ENCODE peak calls at places on chromosomes 12 and 14, in four cellular contexts. A is H1, C is breast epithelium, J is stomach. X is an unnamed sample.

GRCh38 chr14:93037354-93037753 is 78.4 kb downstream of the ITPK1 start:
- DNase-seq in A (no peak), C (no peak), J (no peak), X (peak; percentile 70)

GRCh38 chr12:58731096-58731495 is 189.2 kb downstream of the LRIG3 start:
- DNase-seq in A (no peak), C (no peak), J (no peak), X (no peak)

GRCh38 chr12:108129017-108129812 is at the start of gene WSCD2:
- DNase-seq in A (peak; percentile 85), C (no peak), J (peak; percentile 40), X (no peak)

GRCh38 chr12:118271199-118271598 is 101.5 kb downstream of the TAOK3 start:
- DNase-seq in A (no peak), C (no peak), J (no peak), X (no peak)

GRCh38 chr12:27550653-27550975 is 26.6 kb downstream of the PPFIBP1 start:
- DNase-seq in A (no peak), C (no peak), J (no peak), X (no peak)

GRCh38 chr12:10363922-10364838 is 25.7 kb downstream of the KLRK1 start:
- DNase-seq in A (no peak), C (no peak), J (peak; percentile 40), X (peak; percentile 82)

GRCh38 chr14:28754209-28754985 is 12.2 kb upstream of the FOXG1 start:
- DNase-seq in A (no peak), C (no peak), J (no peak), X (no peak)

GRCh38 chr12:95942106-95942531 is 295 bp downstream of the CCDC38 start:
- DNase-seq in A (no peak), C (no peak), J (no peak), X (no peak)

GRCh38 chr12:2341871-2342270 is 289.1 kb downstream of the CACNA1C start:
- DNase-seq in A (no peak), C (no peak), J (no peak), X (no peak)

GRCh38 chr12:109802828-109803227 is 30.4 kb downstream of the TRPV4 start:
- DNase-seq in A (no peak), C (no peak), J (no peak), X (no peak)

GRCh38 chr12:51923506-51924365 is 16.4 kb downstream of the ACVRL1 start:
- DNase-seq in A (peak; percentile 93), C (no peak), J (peak; percentile 61), X (peak; percentile 92)
- TF ChIP-seq POLR2AphosphoS5 in A (no peak), C (peak; percentile 21), J (no peak), X (peak; percentile 79)

GRCh38 chr12:132803883-132804282 is 24.8 kb downstream of the GOLGA3 start:
- DNase-seq in A (no peak), C (peak; percentile 61), J (no peak), X (no peak)
- TF ChIP-seq POLR2AphosphoS5 in A (no peak), C (no peak), J (no peak), X (no peak)

DNA sequence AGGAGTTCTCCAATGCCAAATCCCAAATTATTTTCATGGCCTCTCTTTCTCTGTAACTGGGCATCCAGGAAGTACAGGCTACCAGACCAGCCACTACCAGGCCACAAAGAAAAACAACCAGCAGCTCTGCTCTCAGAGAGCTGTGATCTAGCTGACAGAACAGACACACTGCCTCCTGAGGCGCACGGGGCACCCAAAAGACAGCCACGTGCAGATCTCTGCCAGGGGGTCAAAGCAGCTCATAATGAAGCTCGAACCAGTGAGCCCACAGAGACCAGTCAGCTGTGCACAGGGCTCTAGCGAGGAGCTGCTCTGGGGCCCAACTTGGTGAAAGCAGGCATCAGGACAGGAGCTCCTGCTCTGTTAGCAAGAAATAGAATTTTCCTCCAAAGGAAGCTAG is 30.4 kb downstream of the ACTN1 start:
- DNase-seq in A (no peak), C (no peak), J (no peak), X (peak; percentile 15)
- TF ChIP-seq POLR2AphosphoS5 in A (no peak), C (no peak), J (no peak), X (no peak)

GRCh38 chr14:100440758-100441203 is 117.6 kb downstream of the SLC25A47 start:
- DNase-seq in A (no peak), C (no peak), J (no peak), X (no peak)
- TF ChIP-seq POLR2AphosphoS5 in A (no peak), C (no peak), J (no peak), X (no peak)

GRCh38 chr14:52044791-52045522 is 23.9 kb downstream of the NID2 start:
- DNase-seq in A (no peak), C (no peak), J (no peak), X (no peak)
- TF ChIP-seq POLR2AphosphoS5 in A (no peak), C (no peak), J (peak; percentile 76), X (no peak)

GRCh38 chr14:31992051-31992450 is 85.1 kb upstream of the ARHGAP5 start:
- DNase-seq in A (no peak), C (no peak), J (no peak), X (no peak)
- TF ChIP-seq POLR2AphosphoS5 in A (no peak), C (no peak), J (no peak), X (no peak)

DNA sequence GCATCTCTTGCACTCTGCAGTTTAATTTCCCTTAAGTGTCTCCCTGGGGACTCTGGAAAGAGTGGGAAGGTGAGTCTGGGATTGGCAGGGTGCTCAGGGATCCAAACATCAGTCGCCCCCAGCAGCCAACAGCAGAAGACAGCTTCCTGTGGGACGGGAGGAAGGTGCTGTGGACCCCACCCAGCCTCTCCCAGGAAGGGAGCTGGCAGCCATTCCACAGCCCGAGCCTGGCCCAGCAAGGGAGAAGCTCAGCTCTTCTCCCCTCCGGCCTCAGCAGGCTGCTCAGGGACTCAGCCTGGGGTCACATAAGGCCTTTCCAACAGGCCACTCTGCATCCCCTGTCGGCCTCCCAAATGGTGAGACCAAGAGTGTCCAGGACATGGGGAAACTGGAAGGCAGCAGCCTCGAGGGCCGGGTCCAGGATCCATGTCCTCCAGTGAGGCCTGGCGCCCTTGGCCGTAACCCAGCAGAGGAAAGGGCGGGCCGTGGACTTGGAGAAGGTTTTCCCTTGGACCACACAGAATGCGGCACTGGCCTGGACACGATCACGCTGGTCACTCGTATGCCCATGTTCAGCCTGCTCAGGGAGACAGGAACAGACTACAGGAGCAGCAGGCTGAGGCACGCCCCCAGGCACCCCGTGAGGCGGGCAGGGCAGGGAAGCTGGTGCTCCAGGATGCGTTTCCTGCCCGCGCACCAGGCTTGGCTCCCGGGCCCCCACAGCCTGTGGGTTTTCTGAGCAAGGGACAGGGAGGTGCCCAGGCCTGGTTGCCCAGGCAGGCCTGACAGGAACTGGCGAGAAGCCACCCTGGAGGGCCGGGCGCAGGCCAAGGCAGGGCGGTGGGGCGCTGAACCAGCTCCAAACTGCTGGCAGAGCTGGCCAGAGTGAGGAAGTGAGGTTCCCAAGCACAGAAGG is 3.5 kb downstream of the XRCC3 start:
- DNase-seq in A (no peak), C (peak; percentile 81), J (peak; percentile 85), X (peak; percentile 92)
- TF ChIP-seq POLR2AphosphoS5 in A (no peak), C (no peak), J (peak; percentile 1), X (peak; percentile 82)

X was measured in spleen.